ENCODE peak calls at places on chromosomes 16 and 17, in seven cellular contexts. O is BJ; N is kidney; Q is cardiac muscle cell; G is stimulated activated CD4-positive, alpha-beta T cell treated with anti-CD3 and anti-CD28 coated beads, Interleukin-2, amount 100 ng/mL, for 48 hours; M is AG04450; Z is NCI-H510A. T is an unnamed sample.

GRCh38 chr16:12532871-12533610 is 270.6 kb downstream of the CPPED1 start:
- DNase-seq in O (no peak), N (no peak), Q (no peak), G (no peak), M (no peak), Z (no peak), T (no peak)

GRCh38 chr17:10435096-10435495 is 13.3 kb upstream of the MYH8 start:
- DNase-seq in O (no peak), N (no peak), Q (peak; percentile 19), G (no peak), M (no peak), Z (no peak), T (no peak)

GRCh38 chr17:37671813-37672544 is 28.7 kb upstream of the DDX52 start:
- DNase-seq in O (peak; percentile 87), N (no peak), Q (peak; percentile 51), G (no peak), M (peak; percentile 82), Z (peak; percentile 95), T (no peak)

GRCh38 chr16:85347213-85347591 is 234.9 kb upstream of the CIBAR2 start:
- DNase-seq in O (no peak), N (peak; percentile 64), Q (peak; percentile 31), G (no peak), M (no peak), Z (no peak), T (no peak)

GRCh38 chr16:75379339-75379738 is 54.0 kb downstream of the CFDP1 start:
- DNase-seq in O (no peak), N (no peak), Q (no peak), G (no peak), M (no peak), Z (no peak), T (no peak)

GRCh38 chr17:77319211-77320031 is 178.7 kb downstream of the SEC14L1 start:
- DNase-seq in O (peak; percentile 49), N (peak; percentile 96), Q (peak; percentile 82), G (peak; percentile 54), M (no peak), Z (no peak), T (no peak)

GRCh38 chr17:8673621-8674020 is 43.1 kb upstream of the MYH10 start:
- DNase-seq in O (no peak), N (no peak), Q (peak; percentile 96), G (no peak), M (no peak), Z (no peak), T (no peak)

GRCh38 chr17:40540448-40540847 is 24.8 kb downstream of the CCR7 start:
- DNase-seq in O (no peak), N (peak; percentile 53), Q (no peak), G (peak; percentile 56), M (no peak), Z (no peak), T (no peak)

GRCh38 chr17:44536090-44536960 is 21.0 kb upstream of the FZD2 start:
- DNase-seq in O (no peak), N (no peak), Q (peak; percentile 71), G (no peak), M (no peak), Z (no peak), T (peak; percentile 41)

GRCh38 chr17:81345211-81346089 is 49.8 kb upstream of the BAHCC1 start:
- DNase-seq in O (no peak), N (peak; percentile 97), Q (peak; percentile 95), G (peak; percentile 40), M (no peak), Z (peak; percentile 87), T (peak; percentile 86)

GRCh38 chr16:83552930-83553329 is 254.8 kb upstream of the HSBP1 start:
- DNase-seq in O (no peak), N (no peak), Q (no peak), G (no peak), M (no peak), Z (no peak), T (no peak)

GRCh38 chr17:79548116-79548515 is 62.7 kb downstream of the RBFOX3 start:
- DNase-seq in O (no peak), N (no peak), Q (no peak), G (no peak), M (no peak), Z (no peak), T (no peak)

GRCh38 chr17:42695500-42695899 is 13.2 kb downstream of the CNTNAP1 start:
- DNase-seq in O (no peak), N (peak; percentile 74), Q (no peak), G (no peak), M (no peak), Z (no peak), T (no peak)

GRCh38 chr17:33169580-33170285 is 123.4 kb downstream of the ASIC2 start:
- DNase-seq in O (peak; percentile 14), N (no peak), Q (no peak), G (no peak), M (no peak), Z (no peak), T (no peak)

GRCh38 chr17:73007447-73007846 is 85.0 kb downstream of the SLC39A11 start:
- DNase-seq in O (no peak), N (no peak), Q (peak; percentile 54), G (no peak), M (no peak), Z (no peak), T (no peak)

GRCh38 chr17:71438631-71439146 is 682.1 kb upstream of the SOX9 start:
- DNase-seq in O (peak; percentile 89), N (no peak), Q (peak; percentile 80), G (no peak), M (peak; percentile 86), Z (peak; percentile 50), T (peak; percentile 63)

T was measured in retina.